ENCODE peak calls at places on chromosomes 4 and X, in four cellular contexts. J is IMR-90, W is mesendoderm, S is H1. V is an unnamed sample.
A peak's percentile ranks its signal among the peaks of the same experiment; 100 is the strongest.

GRCh38 chr4:94743838-94744237 is 13.9 kb upstream of the BMPR1B start:
- DNase-seq in J (no peak), W (no peak), S (no peak), V (no peak)

GRCh38 chr4:95377511-95377910 is 171.3 kb downstream of the UNC5C start:
- DNase-seq in J (no peak), W (no peak), S (no peak), V (no peak)

GRCh38 chr4:17018013-17018412 is 119.6 kb upstream of the LDB2 start:
- DNase-seq in J (no peak), W (peak; percentile 63), S (no peak), V (no peak)

GRCh38 chr4:122977103-122977502 is 54.7 kb upstream of the NUDT6 start:
- DNase-seq in J (no peak), W (no peak), S (no peak), V (no peak)

GRCh38 chr4:27702710-27703431 is 842.2 kb downstream of the STIM2 start:
- DNase-seq in J (peak; percentile 1), W (peak; percentile 65), S (peak; percentile 50), V (peak; percentile 36)

GRCh38 chrX:17376381-17377046 is 1.5 kb downstream of the NHS start:
- DNase-seq in J (no peak), W (peak; percentile 47), S (peak; percentile 46), V (no peak)

GRCh38 chr4:151715881-151716280 is 44.9 kb downstream of the GATB start:
- DNase-seq in J (no peak), W (no peak), S (no peak), V (no peak)

GRCh38 chr4:161555689-161556660 is 607.8 kb downstream of the FSTL5 start:
- DNase-seq in J (peak; percentile 68), W (no peak), S (no peak), V (no peak)

GRCh38 chr4:103032575-103032974 is 13.1 kb upstream of the SLC9B1 start:
- DNase-seq in J (peak; percentile 32), W (peak; percentile 91), S (no peak), V (peak; percentile 77)

GRCh38 chrX:115183980-115184379 is 5.2 kb upstream of the RBMXL3 start:
- DNase-seq in J (peak; percentile 79), W (no peak), S (no peak), V (no peak)

GRCh38 chr4:153089781-153090180 is 114.5 kb upstream of the TRIM2 start:
- DNase-seq in J (no peak), W (no peak), S (no peak), V (no peak)

GRCh38 chr4:128958194-128958593 is 135.1 kb downstream of the SCLT1 start:
- DNase-seq in J (peak; percentile 6), W (no peak), S (no peak), V (no peak)

GRCh38 chr4:104524591-104524990 is 29.9 kb upstream of the CXXC4 start:
- DNase-seq in J (peak; percentile 43), W (no peak), S (no peak), V (no peak)

GRCh38 chrX:14051416-14051815 is 21.7 kb upstream of the GEMIN8 start:
- DNase-seq in J (no peak), W (no peak), S (no peak), V (no peak)

GRCh38 chr4:142703694-142704309 is 142.3 kb downstream of the INPP4B start:
- DNase-seq in J (no peak), W (no peak), S (no peak), V (no peak)

DNA sequence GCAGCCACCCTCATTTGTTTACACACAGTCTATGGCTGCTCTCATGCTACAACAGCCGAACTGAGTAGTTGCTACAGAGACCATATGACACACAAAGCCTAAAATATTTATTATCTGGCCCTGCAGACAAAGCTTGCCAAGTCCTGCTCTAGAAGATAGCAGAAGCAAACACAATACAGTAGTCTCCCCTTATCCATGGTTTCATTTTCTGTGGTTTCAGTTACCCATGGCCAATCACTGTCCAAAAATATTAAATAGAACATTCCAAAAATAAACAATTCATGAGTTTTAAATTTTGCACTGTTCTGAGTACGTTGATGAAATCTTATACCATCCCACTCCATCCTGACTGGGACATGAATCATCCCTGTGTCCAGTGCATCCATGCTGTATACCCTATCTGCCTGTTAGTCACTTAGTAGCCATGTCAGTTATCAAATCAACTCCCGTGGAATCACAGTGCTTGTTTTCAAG is 40.2 kb upstream of the ZNF81 start:
- DNase-seq in J (peak; percentile 84), W (no peak), S (no peak), V (no peak)
- H4K5ac ChIP-seq in J (no peak overlapping the region), W (no peak overlapping the region), S (no peak overlapping the region), V (no peak overlapping the region)

DNA sequence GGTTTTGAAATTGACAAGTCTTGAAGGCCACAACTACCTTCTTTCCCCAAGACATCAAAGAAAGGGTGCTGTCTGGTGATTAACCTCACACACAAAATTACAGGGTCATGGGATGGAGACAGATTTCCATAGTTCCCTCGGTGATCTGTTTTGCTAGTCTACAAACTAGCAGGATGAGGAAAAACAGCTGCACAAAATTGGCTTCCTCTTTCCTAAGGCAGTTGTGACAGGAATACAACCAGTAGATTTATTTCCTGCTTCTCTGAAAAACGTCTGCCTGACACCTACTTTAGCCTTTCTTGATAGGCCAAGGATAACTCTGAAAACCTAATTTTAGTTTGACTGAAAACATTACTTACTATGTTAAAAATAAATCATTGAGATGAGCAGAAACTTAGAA is 39.6 kb downstream of the DKK2 start:
- DNase-seq in J (no peak), W (no peak), S (no peak), V (no peak)
- H4K5ac ChIP-seq in J (no peak overlapping the region), W (no peak overlapping the region), S (no peak overlapping the region), V (no peak overlapping the region)

GRCh38 chr4:37450309-37450708 is 205.8 kb downstream of the NWD2 start:
- DNase-seq in J (no peak), W (no peak), S (no peak), V (no peak)

GRCh38 chr4:37453361-37454262 is 209.1 kb downstream of the NWD2 start:
- DNase-seq in J (no peak), W (peak; percentile 75), S (peak; percentile 77), V (peak; percentile 79)

GRCh38 chr4:37453004-37453360 is 208.4 kb downstream of the NWD2 start:
- DNase-seq in J (peak; percentile 48), W (peak; percentile 92), S (peak; percentile 65), V (peak; percentile 68)

GRCh38 chr4:37450911-37451310 is 206.4 kb downstream of the NWD2 start:
- DNase-seq in J (no peak), W (no peak), S (no peak), V (no peak)

DNA sequence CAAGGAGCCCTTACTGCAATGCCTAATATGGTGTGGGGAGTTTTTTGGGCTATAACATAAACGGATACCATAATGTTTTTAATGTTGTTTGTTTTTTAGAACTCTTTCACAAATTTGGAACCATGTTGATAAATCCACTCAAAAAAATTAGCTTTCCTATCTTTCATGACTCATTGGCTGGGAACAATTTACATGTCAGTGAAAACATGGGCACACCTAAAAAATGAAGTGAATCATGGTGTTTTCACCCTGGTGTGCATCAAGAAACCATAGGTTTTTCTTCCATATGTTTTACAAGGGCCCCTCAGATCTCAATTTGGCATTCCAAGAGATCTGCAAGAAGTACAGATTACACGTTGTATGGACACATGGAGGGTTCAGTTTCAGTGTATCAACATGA is 207.1 kb downstream of the NWD2 start:
- DNase-seq in J (no peak), W (no peak), S (no peak), V (no peak)
- H4K5ac ChIP-seq in J (no peak overlapping the region), W (no peak overlapping the region), S (no peak overlapping the region), V (no peak overlapping the region)

GRCh38 chr4:185881427-185881826 is 69.4 kb upstream of the SORBS2 start:
- DNase-seq in J (no peak), W (peak; percentile 45), S (no peak), V (no peak)
- H4K5ac ChIP-seq in J (no peak overlapping the region), W (no peak overlapping the region), S (no peak overlapping the region), V (no peak overlapping the region)

GRCh38 chr4:46503739-46504138 is 113.8 kb upstream of the GABRA2 start:
- DNase-seq in J (no peak), W (no peak), S (no peak), V (no peak)
- H4K5ac ChIP-seq in J (no peak overlapping the region), W (no peak overlapping the region), S (no peak overlapping the region), V (no peak overlapping the region)

DNA sequence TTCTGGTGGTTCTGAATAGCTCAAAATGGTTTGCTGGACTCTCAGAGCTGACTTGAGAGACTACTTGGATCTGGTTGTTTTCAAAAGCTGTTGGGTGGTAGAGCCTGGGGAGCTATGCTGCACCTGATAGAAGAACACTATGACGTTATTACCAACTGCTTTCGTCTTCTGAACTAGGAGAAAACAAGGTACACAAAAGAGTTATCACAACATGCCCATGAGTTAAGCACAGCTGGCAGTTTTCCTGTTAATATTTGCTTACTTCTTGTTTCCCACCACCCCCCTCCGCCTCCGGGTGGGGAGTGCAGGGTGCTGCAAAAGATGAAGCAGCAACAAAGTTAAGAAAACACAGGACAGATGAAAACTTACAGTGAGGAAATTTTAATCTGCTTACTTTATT is 69.1 kb downstream of the RASL11B start:
- DNase-seq in J (no peak), W (no peak), S (no peak), V (no peak)
- H4K5ac ChIP-seq in J (no peak overlapping the region), W (no peak overlapping the region), S (no peak overlapping the region), V (no peak overlapping the region)